ENCODE peak calls at places on chromosomes 16 and 17, in seven cellular contexts. F is Panc1, A is ovary, G is thoracic aorta, P is gastrocnemius medialis, M is sigmoid colon, O is tibial nerve. H is an unnamed sample.
A peak's percentile ranks its signal among the peaks of the same experiment; 100 is the strongest.

GRCh38 chr17:4109424-4109823 is 33.4 kb downstream of the ZZEF1 start:
- DNase-seq in F (no peak), A (no peak), G (no peak), P (no peak), M (no peak), O (no peak), H (no peak)

GRCh38 chr17:77328823-77329740 is 188.3 kb downstream of the SEC14L1 start:
- DNase-seq in F (no peak), A (no peak), G (no peak), P (no peak), M (peak; percentile 63), O (peak; percentile 13), H (no peak)

GRCh38 chr17:80527016-80527645 is 17.5 kb upstream of the RPTOR start:
- DNase-seq in F (no peak), A (no peak), G (no peak), P (no peak), M (no peak), O (no peak), H (no peak)

GRCh38 chr17:32529604-32530003 is 42.8 kb downstream of the CDK5R1 start:
- DNase-seq in F (no peak), A (no peak), G (no peak), P (no peak), M (no peak), O (no peak), H (no peak)

GRCh38 chr17:48051278-48051677 is 3.1 kb downstream of the NFE2L1 start:
- DNase-seq in F (no peak), A (peak; percentile 48), G (no peak), P (peak; percentile 62), M (peak; percentile 72), O (no peak), H (no peak)

GRCh38 chr17:49913226-49914095 is 55.5 kb upstream of the DLX4 start:
- DNase-seq in F (no peak), A (no peak), G (no peak), P (no peak), M (no peak), O (no peak), H (no peak)

GRCh38 chr17:78541488-78542237 is 35.5 kb downstream of the DNAH17 start:
- DNase-seq in F (no peak), A (no peak), G (no peak), P (peak; percentile 19), M (peak; percentile 62), O (no peak), H (no peak)

GRCh38 chr17:33474789-33475188 is 181.7 kb upstream of the ASIC2 start:
- DNase-seq in F (no peak), A (no peak), G (no peak), P (no peak), M (no peak), O (no peak), H (no peak)

GRCh38 chr16:75179208-75179607 is 27.8 kb downstream of the CTRB2 start:
- DNase-seq in F (no peak), A (no peak), G (no peak), P (no peak), M (no peak), O (no peak), H (no peak)

GRCh38 chr17:75689441-75689873 is 22.3 kb downstream of the SAP30BP start:
- DNase-seq in F (no peak), A (no peak), G (no peak), P (no peak), M (no peak), O (no peak), H (no peak)

DNA sequence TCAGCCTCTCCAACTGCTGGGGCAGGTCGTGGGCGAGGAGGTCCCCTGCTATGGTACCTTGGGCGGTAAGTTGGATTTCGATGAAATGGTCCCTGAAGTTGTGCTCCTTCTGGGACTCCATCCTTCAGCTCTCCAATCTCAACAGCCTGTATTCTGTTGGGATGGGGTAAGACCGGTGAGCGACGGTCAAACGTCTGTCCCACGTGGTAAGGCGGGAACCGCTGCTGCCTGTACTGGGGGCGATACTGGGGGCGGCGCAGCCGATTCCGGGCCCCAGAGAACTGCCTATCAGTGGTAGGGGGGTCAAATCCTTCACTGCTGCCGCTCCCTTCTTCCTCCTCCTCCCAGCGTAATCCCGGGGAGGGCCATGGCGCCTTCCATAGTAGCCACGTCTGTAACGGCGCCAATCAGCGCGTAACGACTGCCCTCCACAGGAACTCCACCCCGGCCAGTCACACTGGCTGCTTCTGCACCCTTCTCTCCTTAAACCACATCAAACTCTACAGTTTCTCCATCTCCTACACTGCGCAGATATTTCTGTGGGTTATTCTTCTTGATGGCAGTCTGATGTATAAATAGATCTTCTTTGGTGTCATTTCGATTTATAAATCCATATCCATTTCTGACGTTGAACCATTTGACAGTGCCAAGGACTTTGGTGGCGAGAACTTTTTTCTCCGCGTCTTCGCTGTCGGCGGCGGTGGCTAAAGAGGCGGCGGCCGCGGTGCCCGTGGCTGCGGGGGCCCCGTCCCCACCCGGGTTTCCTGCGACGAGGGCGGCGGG is 41.1 kb downstream of the AHSP start:
- DNase-seq in F (no peak), A (no peak), G (no peak), P (no peak), M (no peak), O (no peak), H (no peak)
- H3K27me3 ChIP-seq in F (no peaks in the 10 kb centered on the region), A (no peaks in the 10 kb centered on the region), G (no peaks in the 10 kb centered on the region), P (peaks cover 36% of the 10 kb centered on the region), M (peaks cover 40% of the 10 kb centered on the region), O (no peaks in the 10 kb centered on the region), H (peaks cover 28% of the 10 kb centered on the region)

GRCh38 chr16:23678430-23679273 is at the start of gene PLK1:
- DNase-seq in F (peak; percentile 71), A (peak; percentile 49), G (peak; percentile 34), P (peak; percentile 39), M (peak; percentile 79), O (peak; percentile 41), H (peak; percentile 65)
- TF ChIP-seq CTCF in F (no peak), A (no peak), G (no peak), P (peak; percentile 42), M (peak; percentile 20), O (peak; percentile 17), H (peak; percentile 17)

GRCh38 chr17:17669851-17670232 is 11.4 kb upstream of the RAI1 start:
- DNase-seq in F (no peak), A (no peak), G (no peak), P (no peak), M (no peak), O (no peak), H (no peak)

GRCh38 chr17:17667947-17668346 is 13.3 kb upstream of the RAI1 start:
- DNase-seq in F (no peak), A (no peak), G (no peak), P (no peak), M (no peak), O (no peak), H (no peak)

GRCh38 chr17:17669081-17669850 is 12.0 kb upstream of the RAI1 start:
- DNase-seq in F (no peak), A (no peak), G (no peak), P (no peak), M (no peak), O (no peak), H (no peak)

GRCh38 chr17:17667231-17667630 is 14.0 kb upstream of the RAI1 start:
- DNase-seq in F (no peak), A (no peak), G (no peak), P (no peak), M (no peak), O (no peak), H (no peak)

DNA sequence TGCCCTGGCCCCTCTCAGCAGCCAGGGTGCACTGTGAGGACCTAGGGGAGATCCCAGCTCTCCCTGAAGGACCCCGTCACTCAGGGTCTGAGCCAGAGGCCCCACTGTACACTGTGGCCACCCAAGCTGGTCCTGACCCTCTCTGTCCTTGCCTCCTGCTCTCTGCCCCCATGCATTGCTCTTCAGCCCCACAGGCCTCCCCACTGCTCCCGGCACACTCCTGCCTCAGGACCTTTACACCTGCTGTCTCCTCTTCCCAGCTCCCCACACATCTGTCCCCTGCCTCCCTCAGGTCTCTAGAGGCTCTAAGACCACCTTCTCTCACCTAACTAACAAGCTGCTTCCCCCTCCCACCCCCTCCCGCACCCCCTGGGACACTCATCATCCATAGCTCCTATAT is 12.9 kb upstream of the RAI1 start:
- DNase-seq in F (no peak), A (no peak), G (no peak), P (no peak), M (no peak), O (no peak), H (no peak)
- H3K4me1 ChIP-seq in F (peaks cover 3% of the 10 kb centered on the region), A (no peaks in the 10 kb centered on the region), G (no peaks in the 10 kb centered on the region), P (peaks cover 4% of the 10 kb centered on the region), M (no peaks in the 10 kb centered on the region), O (peaks cover 3% of the 10 kb centered on the region), H (peaks cover 3% of the 10 kb centered on the region)

GRCh38 chr16:13560151-13560550 is 359.8 kb upstream of the ERCC4 start:
- DNase-seq in F (no peak), A (no peak), G (no peak), P (no peak), M (no peak), O (no peak), H (no peak)
- H3K27me3 ChIP-seq in F (no peaks in the 10 kb centered on the region), A (no peaks in the 10 kb centered on the region), G (no peaks in the 10 kb centered on the region), P (no peaks in the 10 kb centered on the region), M (peaks cover 11% of the 10 kb centered on the region), O (no peaks in the 10 kb centered on the region), H (no peaks in the 10 kb centered on the region)

DNA sequence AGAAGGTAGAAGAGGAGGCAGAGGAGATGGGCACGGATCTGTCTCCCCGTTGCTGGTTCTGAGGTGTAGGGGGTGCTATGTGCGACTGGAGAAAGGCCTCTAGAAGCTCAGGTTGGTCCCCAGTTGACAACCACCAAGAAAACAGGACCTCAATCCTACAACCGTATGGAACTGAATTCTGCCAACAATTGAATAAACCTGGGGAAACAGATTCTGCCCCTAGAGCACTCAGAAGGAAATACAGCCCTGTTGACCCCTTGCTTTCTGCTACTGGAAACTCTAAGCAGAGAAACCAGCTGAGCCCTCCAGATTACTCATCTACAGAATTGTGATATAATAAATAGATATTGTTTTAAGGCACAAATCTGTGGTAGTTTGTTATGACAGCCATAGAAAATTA is 313.0 kb upstream of the GOT2 start:
- DNase-seq in F (no peak), A (no peak), G (no peak), P (no peak), M (no peak), O (no peak), H (no peak)
- TF ChIP-seq CTCF in F (no peak), A (no peak), G (no peak), P (no peak), M (no peak), O (no peak), H (no peak)

DNA sequence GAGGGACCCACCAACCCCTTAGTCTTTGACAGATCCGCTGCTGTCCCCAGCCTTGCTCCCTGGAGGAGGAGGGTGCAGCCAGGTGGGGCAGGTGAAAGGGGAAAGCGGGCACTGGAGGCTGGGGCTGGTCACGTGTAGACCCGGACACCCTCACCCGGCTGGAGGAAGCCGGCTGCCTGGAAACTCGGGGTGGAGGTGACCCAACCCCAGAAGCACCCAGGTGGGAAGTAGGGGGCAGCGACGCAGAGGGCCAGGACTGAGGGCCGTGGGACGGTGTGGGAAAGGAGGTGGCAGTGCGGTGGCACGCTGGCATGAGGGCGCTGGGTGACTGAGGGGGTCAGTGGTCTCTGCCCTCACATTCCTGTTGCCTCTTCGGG is 2.7 kb downstream of the TRAF7 start:
- DNase-seq in F (no peak), A (no peak), G (no peak), P (no peak), M (no peak), O (no peak), H (no peak)
- H3K4me1 ChIP-seq in F (peaks cover 34% of the 10 kb centered on the region), A (peaks cover 21% of the 10 kb centered on the region), G (peaks cover 28% of the 10 kb centered on the region), P (peaks cover 27% of the 10 kb centered on the region), M (no peaks in the 10 kb centered on the region), O (peaks cover 82% of the 10 kb centered on the region), H (peaks cover 45% of the 10 kb centered on the region)

DNA sequence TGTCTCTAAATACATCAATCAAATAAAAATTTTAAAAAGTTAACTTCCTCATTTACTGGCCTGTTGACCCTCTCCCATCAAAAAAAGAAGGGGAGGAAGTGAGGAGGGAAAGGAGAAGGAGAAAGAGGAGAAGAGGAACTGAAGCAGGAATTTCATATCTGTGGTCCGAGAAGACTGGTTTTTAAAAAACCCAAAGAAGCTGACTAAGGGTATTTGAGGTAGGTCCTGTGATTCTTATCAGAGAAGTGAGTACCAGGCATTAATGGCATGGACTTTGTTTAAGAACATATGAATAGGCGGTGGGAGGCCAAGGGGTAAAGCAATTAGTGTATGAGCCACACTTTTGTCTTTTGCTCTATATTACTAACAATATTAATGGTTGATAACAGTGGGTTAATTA is 2.0 kb downstream of the SLC46A1 start:
- DNase-seq in F (no peak), A (no peak), G (no peak), P (no peak), M (no peak), O (no peak), H (no peak)
- H3K27me3 ChIP-seq in F (no peaks in the 10 kb centered on the region), A (no peaks in the 10 kb centered on the region), G (no peaks in the 10 kb centered on the region), P (no peaks in the 10 kb centered on the region), M (no peaks in the 10 kb centered on the region), O (no peaks in the 10 kb centered on the region), H (no peaks in the 10 kb centered on the region)